ENCODE peak calls at places on chromosomes 12 and 14, in six cellular contexts. K is adrenal gland, J is Peyer's patch, M is HCT116, S is heart left ventricle, Y is upper lobe of left lung. H is an unnamed sample.

GRCh38 chr14:23068792-23069412 is 11.6 kb upstream of the CDH24 start:
- DNase-seq in M (peak; percentile 88), Y (no peak), S (peak; percentile 70), K (peak; percentile 86), J (peak; percentile 91), H (peak; percentile 82)

GRCh38 chr14:24310666-24311604 is at the start of gene LTB4R:
- DNase-seq in M (no peak), K (peak; percentile 80), Y (peak; percentile 95), J (peak; percentile 89), S (peak; percentile 86), H (peak; percentile 74)

GRCh38 chr14:91249841-91250616 is 5.5 kb upstream of the GPR68 start:
- DNase-seq in S (no peak), K (no peak), Y (peak; percentile 49), J (peak; percentile 87), M (no peak), H (no peak)

GRCh38 chr14:104865069-104865630 is at the start of gene CEP170B:
- DNase-seq in J (peak; percentile 72), S (peak; percentile 55), M (no peak), Y (peak; percentile 92), K (no peak), H (no peak)

GRCh38 chr12:630656-631632 is 32.3 kb downstream of the NINJ2 start:
- DNase-seq in K (peak; percentile 43), J (peak; percentile 94), M (no peak), S (peak; percentile 62), Y (peak; percentile 93), H (peak; percentile 33)

GRCh38 chr12:48187916-48188695 is 4.7 kb downstream of the CCDC184 start:
- DNase-seq in M (no peak), K (no peak), Y (no peak), J (no peak), S (no peak), H (no peak)

GRCh38 chr14:64465856-64466554 is 706 bp downstream of the AKAP5 start:
- DNase-seq in S (no peak), K (no peak), M (no peak), J (no peak), Y (no peak), H (no peak)

GRCh38 chr14:86654558-86655184 is 1124.7 kb downstream of the FLRT2 start:
- DNase-seq in Y (no peak), M (peak; percentile 0), S (peak; percentile 30), J (peak; percentile 61), K (peak; percentile 49), H (no peak)

GRCh38 chr12:41724216-41724615 is 420.5 kb downstream of the GXYLT1 start:
- DNase-seq in M (no peak), Y (no peak), J (no peak), S (no peak), K (no peak), H (no peak)

GRCh38 chr12:105226219-105226618 is 9.8 kb downstream of the APPL2 start:
- DNase-seq in Y (no peak), M (no peak), S (peak; percentile 74), J (peak; percentile 76), K (peak; percentile 75), H (peak; percentile 74)

GRCh38 chr12:92412931-92413685 is 267.5 kb upstream of the BTG1 start:
- DNase-seq in Y (no peak), J (no peak), S (no peak), K (no peak), M (no peak), H (no peak)

GRCh38 chr12:55818886-55819285 is 1.0 kb downstream of the ORMDL2 start:
- DNase-seq in Y (no peak), K (no peak), M (no peak), J (peak; percentile 45), S (no peak), H (no peak)

GRCh38 chr14:66405158-66405557 is 81.0 kb upstream of the CCDC196 start:
- DNase-seq in K (no peak), M (no peak), J (no peak), S (no peak), Y (no peak), H (no peak)

GRCh38 chr12:93825926-93826599 is 148.9 kb downstream of the CRADD start:
- DNase-seq in Y (no peak), M (no peak), S (no peak), K (no peak), J (no peak), H (no peak)

GRCh38 chr14:34755215-34755614 is 40.8 kb upstream of the CFL2 start:
- DNase-seq in S (no peak), Y (no peak), J (no peak), K (no peak), M (no peak), H (no peak)

GRCh38 chr12:120771097-120771496 is 45.5 kb downstream of the ACADS start:
- DNase-seq in M (no peak), Y (peak; percentile 55), J (no peak), S (no peak), K (no peak), H (no peak)

GRCh38 chr12:95322335-95322734 is 104.7 kb downstream of the VEZT start:
- DNase-seq in K (no peak), J (no peak), Y (no peak), S (no peak), M (no peak), H (no peak)

GRCh38 chr14:92663049-92663448 is 85.4 kb downstream of the LGMN start:
- DNase-seq in M (no peak), K (no peak), J (no peak), Y (no peak), S (no peak), H (no peak)

GRCh38 chr14:76924363-76925151 is 98.3 kb downstream of the LRRC74A start:
- DNase-seq in M (no peak), K (no peak), Y (no peak), J (no peak), S (no peak), H (no peak)

GRCh38 chr12:96401061-96401871 is 1.0 kb upstream of the CDK17 start:
- DNase-seq in S (no peak), K (no peak), M (peak; percentile 51), Y (no peak), J (no peak), H (no peak)

GRCh38 chr14:73712540-73713141 is 1.5 kb downstream of the PNMA1 start:
- DNase-seq in J (no peak), K (no peak), M (no peak), S (no peak), Y (no peak), H (no peak)

GRCh38 chr14:85439696-85440328 is 90.1 kb upstream of the FLRT2 start:
- DNase-seq in J (no peak), S (no peak), M (no peak), Y (no peak), K (no peak), H (no peak)

GRCh38 chr14:76352639-76353281 is 23.2 kb upstream of the ESRRB start:
- DNase-seq in S (peak; percentile 65), J (peak; percentile 62), Y (peak; percentile 93), M (no peak), K (peak; percentile 48), H (peak; percentile 37)

GRCh38 chr12:78431931-78432330 is 432.6 kb upstream of the SYT1 start:
- DNase-seq in K (no peak), Y (no peak), S (no peak), M (no peak), J (no peak), H (no peak)

GRCh38 chr12:6141048-6141447 is 16.6 kb upstream of the VWF start:
- DNase-seq in J (peak; percentile 63), S (peak; percentile 66), Y (no peak), K (no peak), M (no peak), H (no peak)

GRCh38 chr12:132046561-132046960 is 96.8 kb downstream of the EP400 start:
- DNase-seq in K (no peak), S (no peak), Y (no peak), M (no peak), J (no peak), H (no peak)

GRCh38 chr12:52146822-52147366 is 44.9 kb downstream of the KRT80 start:
- DNase-seq in J (no peak), S (no peak), Y (no peak), M (no peak), K (no peak), H (no peak)

GRCh38 chr12:52148541-52149181 is 43.2 kb downstream of the KRT80 start:
- DNase-seq in Y (peak; percentile 88), S (no peak), J (peak; percentile 86), M (peak; percentile 91), K (no peak), H (peak; percentile 37)

GRCh38 chr12:52145941-52146821 is 45.6 kb downstream of the KRT80 start:
- DNase-seq in Y (no peak), S (no peak), K (no peak), J (no peak), M (no peak), H (no peak)

GRCh38 chr12:52147983-52148540 is 43.8 kb downstream of the KRT80 start:
- DNase-seq in M (no peak), J (no peak), K (no peak), Y (no peak), S (no peak), H (no peak)

GRCh38 chr12:52147367-52147972 is 44.3 kb downstream of the KRT80 start:
- DNase-seq in J (peak; percentile 95), K (peak; percentile 87), M (peak; percentile 99), S (peak; percentile 88), Y (peak; percentile 93), H (peak; percentile 91)
- TF ChIP-seq POLR2A in J (peak; percentile 72), K (peak; percentile 39), M (no peak), S (no peak), Y (peak; percentile 28), H (peak; percentile 39)

DNA sequence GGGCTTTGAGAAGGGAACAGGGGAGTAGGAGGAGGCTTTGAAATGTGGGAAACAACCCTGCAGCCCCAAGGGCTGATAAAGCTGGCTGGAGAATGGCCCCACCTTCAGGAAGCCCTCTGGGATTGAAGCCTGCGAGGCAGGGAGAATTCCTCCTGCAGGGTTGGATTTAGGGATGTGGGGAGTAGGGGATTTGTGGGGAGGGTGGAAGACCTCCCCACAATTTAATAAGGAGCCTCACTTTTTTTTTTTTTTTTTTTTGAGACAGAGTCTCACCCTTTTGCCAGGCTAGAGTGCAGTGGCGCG is 88.8 kb upstream of the NCOR2 start:
- DNase-seq in Y (no peak), J (no peak), M (no peak), S (no peak), K (no peak), H (no peak)
- TF ChIP-seq CTCF in Y (no peak), J (no peak), M (no peak), S (no peak), K (no peak), H (no peak)

GRCh38 chr12:57111046-57111698 is at the start of gene STAT6:
- DNase-seq in M (no peak), S (peak; percentile 86), J (peak; percentile 96), Y (no peak), K (peak; percentile 79), H (peak; percentile 73)
- H3K27ac ChIP-seq in M (peak within 1 kb of the TSS; percentile 91), S (peak within 1 kb of the TSS; percentile 99), J (peak within 1 kb of the TSS; percentile 98), Y (peak within 1 kb of the TSS; percentile 98), K (peak within 1 kb of the TSS; percentile 76), H (peak within 1 kb of the TSS; percentile 92)

GRCh38 chr12:116598341-116599284 is 39.4 kb downstream of the MAP1LC3B2 start:
- DNase-seq in K (no peak), Y (no peak), J (no peak), M (no peak), S (no peak), H (no peak)

GRCh38 chr12:116597886-116598285 is 38.7 kb downstream of the MAP1LC3B2 start:
- DNase-seq in M (no peak), S (no peak), K (no peak), J (no peak), Y (no peak), H (no peak)

GRCh38 chr12:116601524-116601923 is 42.3 kb downstream of the MAP1LC3B2 start:
- DNase-seq in J (no peak), Y (no peak), S (no peak), M (no peak), K (no peak), H (no peak)

GRCh38 chr12:116600959-116601358 is 41.8 kb downstream of the MAP1LC3B2 start:
- DNase-seq in J (no peak), M (no peak), Y (no peak), K (no peak), S (no peak), H (no peak)

GRCh38 chr12:116599285-116600122 is 40.3 kb downstream of the MAP1LC3B2 start:
- DNase-seq in M (peak; percentile 26), Y (peak; percentile 95), J (peak; percentile 90), K (peak; percentile 81), S (peak; percentile 87), H (peak; percentile 74)
- TF ChIP-seq POLR2A in M (no peak), Y (no peak), J (no peak), K (peak; percentile 39), S (no peak), H (peak; percentile 11)

H was measured in gastrocnemius medialis.